ENCODE peak calls at places on chromosomes 2 and 18, in five cellular contexts. J is AG10803; X is CD8-positive, alpha-beta T cell; F is left ventricle myocardium inferior; Z is lung. E is an unnamed sample.

GRCh38 chr2:65358690-65359400 is 73.6 kb downstream of the SPRED2 start:
- DNase-seq in J (peak), X (no peak), F (no peak), Z (no peak), E (no peak)

GRCh38 chr18:23115683-23116096 is 19.6 kb upstream of the CABLES1 start:
- DNase-seq in J (peak), X (no peak), F (no peak), Z (no peak), E (no peak)

GRCh38 chr18:26656944-26657536 is 108.7 kb upstream of the KCTD1 start:
- DNase-seq in J (peak), X (no peak), F (peak), Z (peak), E (peak)

GRCh38 chr2:7983451-7983850 is 698.4 kb upstream of the ID2 start:
- DNase-seq in J (no peak), X (no peak), F (no peak), Z (no peak), E (no peak)

GRCh38 chr18:41871229-41872000 is 83.6 kb upstream of the PIK3C3 start:
- DNase-seq in J (no peak), X (no peak), F (no peak), Z (no peak), E (no peak)

GRCh38 chr2:142742301-142743214 is 134.9 kb upstream of the KYNU start:
- DNase-seq in J (peak), X (no peak), F (no peak), Z (no peak), E (no peak)

GRCh38 chr2:107588960-107589542 is 237.6 kb upstream of the RGPD4 start:
- DNase-seq in J (peak), X (no peak), F (no peak), Z (no peak), E (no peak)

GRCh38 chr2:230779141-230779523 is 66.5 kb downstream of the CAB39 start:
- DNase-seq in J (no peak), X (no peak), F (no peak), Z (no peak), E (no peak)

GRCh38 chr2:47388888-47389287 is 14.1 kb upstream of the MSH2 start:
- DNase-seq in J (no peak), X (no peak), F (no peak), Z (no peak), E (no peak)

GRCh38 chr2:131584380-131584779 is 56.7 kb downstream of the CCDC74A start:
- DNase-seq in J (no peak), X (no peak), F (no peak), Z (no peak), E (no peak)

GRCh38 chr2:175135177-175135576 is 32.8 kb downstream of the ATF2 start:
- DNase-seq in J (no peak), X (no peak), F (no peak), Z (no peak), E (no peak)
- TF ChIP-seq CTCF in J (no peak), X (no peak), F (no peak), Z (no peak), E (no peak)

DNA sequence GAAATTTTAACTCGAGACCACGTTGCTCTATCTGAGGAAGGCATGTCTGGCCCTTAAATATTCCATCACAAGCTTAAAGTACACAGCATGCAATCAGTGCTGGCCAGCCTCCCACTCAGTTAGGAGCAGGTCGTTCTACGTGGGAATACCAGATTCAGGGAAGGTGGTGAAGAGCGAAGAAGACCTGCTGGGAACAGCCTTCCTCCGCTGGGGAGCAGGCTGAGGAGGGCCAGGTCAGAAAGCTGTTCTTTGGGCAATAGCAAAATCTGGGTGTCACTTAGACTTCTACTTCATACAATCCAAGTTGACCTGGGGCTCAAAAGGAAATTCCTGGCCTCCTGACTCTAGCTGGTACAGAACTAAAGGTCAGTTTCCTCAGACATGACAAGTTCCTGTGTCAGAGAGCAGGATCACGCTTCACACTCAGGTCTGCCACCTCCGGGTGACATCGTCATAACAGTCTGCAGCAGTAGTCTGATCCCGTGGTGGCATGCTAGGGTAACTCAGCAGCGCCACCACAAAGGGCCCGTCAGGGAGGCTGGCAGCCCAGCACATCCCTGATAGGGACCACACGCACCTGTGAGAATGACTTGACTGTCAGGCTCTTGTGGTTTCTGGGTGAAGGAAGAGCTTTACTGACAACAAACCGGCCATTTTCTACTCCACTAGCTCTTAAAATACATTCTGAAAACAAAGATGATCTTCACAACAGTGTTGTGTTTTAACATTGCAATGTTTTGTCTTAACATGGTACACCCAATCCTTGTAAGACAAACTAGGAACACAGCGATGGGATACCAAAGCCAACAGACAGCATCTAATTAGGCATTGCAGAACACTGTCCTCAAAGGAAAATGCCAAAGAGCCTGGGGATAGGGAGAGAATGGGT is 35.2 kb upstream of the NAPG start:
- DNase-seq in J (no peak), X (peak), F (no peak), Z (no peak), E (no peak)
- TF ChIP-seq CTCF in J (no peak), X (peak), F (peak), Z (no peak), E (no peak)

GRCh38 chr2:157782057-157782845 is 93.9 kb downstream of the ACVR1 start:
- DNase-seq in J (no peak), X (no peak), F (no peak), Z (no peak), E (no peak)
- TF ChIP-seq CTCF in J (peak), X (no peak), F (peak), Z (no peak), E (peak)

DNA sequence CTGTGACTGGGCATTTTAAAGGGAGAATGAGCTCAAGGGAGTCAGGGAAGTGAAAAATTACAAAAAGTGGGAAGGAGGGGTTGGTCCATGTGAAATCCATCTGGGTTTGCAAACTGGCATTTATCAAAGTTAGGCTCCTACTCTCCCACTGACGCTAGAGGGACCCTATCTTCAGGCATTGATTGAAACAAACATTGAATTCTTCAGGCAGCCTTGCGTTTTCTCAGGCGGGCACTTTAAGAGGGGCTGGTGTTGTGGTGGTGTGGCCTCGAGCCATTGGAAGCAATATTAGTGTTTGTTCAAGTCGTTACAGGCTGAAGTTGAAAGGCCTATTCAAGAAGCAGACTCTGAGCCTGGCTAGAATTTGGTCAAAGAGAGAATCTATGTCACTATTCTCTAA is 36.6 kb downstream of the STON1 start:
- DNase-seq in J (peak), X (no peak), F (no peak), Z (no peak), E (no peak)
- TF ChIP-seq CTCF in J (peak), X (no peak), F (peak), Z (no peak), E (peak)

GRCh38 chr18:33577688-33578370 is at the start of gene ASXL3:
- DNase-seq in J (no peak), X (no peak), F (peak), Z (peak), E (peak)
- TF ChIP-seq CTCF in J (no peak), X (no peak), F (no peak), Z (no peak), E (no peak)

GRCh38 chr2:217513256-217513655 is 489.5 kb downstream of the TNS1 start:
- DNase-seq in J (no peak), X (no peak), F (no peak), Z (no peak), E (no peak)
- TF ChIP-seq CTCF in J (no peak), X (no peak), F (no peak), Z (no peak), E (no peak)

GRCh38 chr2:109712746-109713145 is 81.4 kb upstream of the RGPD5 start:
- DNase-seq in J (no peak), X (no peak), F (no peak), Z (no peak), E (no peak)

GRCh38 chr2:109712126-109712455 is 82.0 kb upstream of the RGPD5 start:
- DNase-seq in J (no peak), X (no peak), F (no peak), Z (no peak), E (no peak)

GRCh38 chr2:109711230-109712125 is 82.6 kb upstream of the RGPD5 start:
- DNase-seq in J (no peak), X (no peak), F (no peak), Z (no peak), E (no peak)

GRCh38 chr2:109718139-109718538 is 76.0 kb upstream of the RGPD5 start:
- DNase-seq in J (no peak), X (no peak), F (no peak), Z (no peak), E (no peak)

DNA sequence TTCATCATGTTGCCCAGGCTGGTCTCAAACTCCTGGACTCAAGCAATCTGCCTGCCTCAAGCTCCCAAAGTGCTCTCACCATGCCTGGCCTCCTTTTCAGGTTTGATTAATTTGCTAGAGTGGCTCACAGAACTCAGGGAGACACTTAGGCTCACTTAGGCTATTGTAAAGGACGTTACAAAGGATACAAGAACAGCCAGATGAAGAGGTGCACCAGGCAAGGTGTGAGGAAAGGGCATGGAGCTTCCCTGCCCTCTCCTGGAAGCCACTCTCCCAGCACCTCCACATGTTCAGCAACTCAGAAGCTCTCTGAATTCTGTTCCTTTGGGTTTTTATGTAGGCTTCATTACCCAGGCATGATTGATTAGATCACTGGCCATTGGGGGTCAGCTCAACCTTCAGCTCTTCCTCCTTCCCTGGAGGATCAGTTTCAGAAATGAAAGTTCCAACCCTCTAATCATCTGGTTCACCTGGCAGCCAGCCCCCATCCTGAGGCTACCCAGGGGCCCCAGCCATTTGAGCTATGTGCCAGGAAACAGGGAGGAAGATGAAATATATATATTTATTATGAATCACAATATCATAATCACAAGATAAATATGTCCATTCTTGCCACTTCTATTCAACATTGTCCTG is 78.7 kb upstream of the RGPD5 start:
- DNase-seq in J (peak), X (no peak), F (no peak), Z (no peak), E (peak)
- TF ChIP-seq CTCF in J (peak), X (no peak), F (peak), Z (peak), E (peak)

GRCh38 chr2:56743807-56744206 is 560.0 kb downstream of the CCDC85A start:
- DNase-seq in J (no peak), X (no peak), F (no peak), Z (no peak), E (no peak)

GRCh38 chr2:56753182-56753581 is 569.4 kb downstream of the CCDC85A start:
- DNase-seq in J (no peak), X (no peak), F (no peak), Z (no peak), E (no peak)

GRCh38 chr2:56754066-56754615 is 570.4 kb downstream of the CCDC85A start:
- DNase-seq in J (no peak), X (no peak), F (peak), Z (no peak), E (no peak)

GRCh38 chr2:56754627-56755026 is 570.8 kb downstream of the CCDC85A start:
- DNase-seq in J (no peak), X (no peak), F (no peak), Z (no peak), E (no peak)

GRCh38 chr2:56749152-56749752 is 565.5 kb downstream of the CCDC85A start:
- DNase-seq in J (peak), X (no peak), F (no peak), Z (no peak), E (no peak)
- TF ChIP-seq CTCF in J (peak), X (no peak), F (peak), Z (no peak), E (peak)